ENCODE peak calls at places on chromosomes 16 and 17, in six cellular contexts. Y is left ventricle myocardium inferior, T is fibroblast of villous mesenchyme, C is BE2C, J is AG10803, Q is neural progenitor cell. O is an unnamed sample.

GRCh38 chr16:90004577-90004976 is 14.7 kb downstream of the DBNDD1 start:
- DNase-seq in C (no peak), J (no peak), Y (no peak), Q (no peak), T (no peak), O (no peak)

GRCh38 chr17:75757086-75757681 is 7.8 kb downstream of the GALK1 start:
- DNase-seq in J (no peak), T (no peak), Q (no peak), C (no peak), Y (no peak), O (no peak)

GRCh38 chr16:65116818-65117430 is 4.9 kb downstream of the CDH11 start:
- DNase-seq in Q (peak; percentile 33), J (peak; percentile 48), Y (no peak), T (peak; percentile 45), C (no peak), O (no peak)

GRCh38 chr16:68969338-68969737 is 126.0 kb downstream of the TANGO6 start:
- DNase-seq in Q (no peak), J (no peak), Y (no peak), T (no peak), C (no peak), O (no peak)

GRCh38 chr16:71367243-71367976 is 8.9 kb downstream of the CALB2 start:
- DNase-seq in J (peak; percentile 35), Y (no peak), T (peak; percentile 38), C (peak; percentile 86), Q (peak; percentile 89), O (no peak)

GRCh38 chr16:21033707-21034106 is 116.9 kb downstream of the DNAH3 start:
- DNase-seq in Q (no peak), J (peak; percentile 2), Y (peak; percentile 44), C (peak; percentile 31), T (no peak), O (no peak)

GRCh38 chr16:47599512-47599911 is 138.4 kb downstream of the PHKB start:
- DNase-seq in T (no peak), J (no peak), Y (no peak), C (no peak), Q (no peak), O (no peak)

GRCh38 chr16:28010671-28011070 is 52.8 kb downstream of the GSG1L start:
- DNase-seq in C (no peak), Y (no peak), Q (no peak), J (peak; percentile 36), T (no peak), O (no peak)

GRCh38 chr16:57805176-57805575 is 2.9 kb upstream of the KIFC3 start:
- DNase-seq in Q (no peak), C (no peak), Y (no peak), T (peak; percentile 37), J (no peak), O (no peak)

GRCh38 chr17:72457712-72458111 is 336.9 kb downstream of the SOX9 start:
- DNase-seq in J (no peak), Y (no peak), Q (no peak), T (no peak), C (peak; percentile 52), O (no peak)

GRCh38 chr16:85633888-85634287 is 20.8 kb downstream of the GSE1 start:
- DNase-seq in Q (no peak), C (no peak), J (no peak), T (no peak), Y (no peak), O (no peak)

GRCh38 chr16:53726625-53727024 is 22.7 kb downstream of the FTO start:
- DNase-seq in T (no peak), Y (no peak), J (no peak), Q (peak; percentile 40), C (peak; percentile 13), O (no peak)

GRCh38 chr16:72811188-72811720 is 236.7 kb downstream of the ZFHX3 start:
- DNase-seq in T (no peak), C (no peak), Q (no peak), Y (no peak), J (no peak), O (no peak)

GRCh38 chr17:57502696-57503307 is 242.3 kb downstream of the CCDC182 start:
- DNase-seq in T (no peak), Q (no peak), J (no peak), Y (no peak), C (peak; percentile 64), O (no peak)

GRCh38 chr17:77923135-77923534 is 35.4 kb upstream of the TNRC6C start:
- DNase-seq in J (no peak), Y (no peak), Q (peak; percentile 15), C (no peak), T (peak; percentile 58), O (no peak)

GRCh38 chr17:77924757-77925336 is 33.7 kb upstream of the TNRC6C start:
- DNase-seq in C (no peak), Q (peak; percentile 58), T (peak; percentile 14), Y (peak; percentile 56), J (peak; percentile 9), O (no peak)

GRCh38 chr17:77926967-77927366 is 31.5 kb upstream of the TNRC6C start:
- DNase-seq in Q (no peak), T (no peak), C (no peak), Y (no peak), J (no peak), O (no peak)

GRCh38 chr17:77926144-77926543 is 32.4 kb upstream of the TNRC6C start:
- DNase-seq in Q (no peak), Y (no peak), J (no peak), C (no peak), T (no peak), O (no peak)

DNA sequence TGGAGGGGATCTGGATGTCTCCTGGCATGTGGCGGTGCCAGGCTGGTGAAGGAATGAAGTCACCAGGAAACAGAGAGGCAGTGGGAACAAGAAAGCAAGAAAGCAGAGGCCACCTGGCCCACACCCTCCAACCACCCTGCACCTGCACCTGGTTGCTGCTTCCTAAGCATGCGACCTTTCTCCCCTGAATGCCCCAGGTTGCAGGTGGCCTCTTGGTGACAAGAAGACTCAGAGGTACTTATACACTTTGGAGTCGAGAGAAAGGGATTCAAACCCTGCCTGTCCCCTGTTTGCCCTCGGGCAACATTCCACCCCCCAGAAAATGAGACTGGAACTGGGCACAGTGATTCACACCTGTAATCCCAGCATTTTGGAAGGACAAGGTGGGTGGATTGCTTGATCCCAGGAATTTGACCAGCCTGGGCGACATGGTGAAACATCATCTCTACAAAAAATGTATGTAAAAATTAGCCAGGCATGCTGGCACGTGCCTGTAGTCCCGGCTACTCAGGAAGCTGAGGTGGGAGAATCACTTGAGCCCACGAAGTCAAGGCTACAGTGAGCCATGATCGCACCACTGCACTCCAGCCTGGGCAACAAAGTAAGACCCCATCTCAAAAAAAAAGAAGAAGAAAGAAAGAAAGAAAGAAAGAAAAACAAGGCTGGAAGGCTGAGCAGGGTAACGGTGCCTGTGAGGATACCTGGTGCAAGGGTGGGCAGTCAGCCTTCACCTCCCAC is 34.6 kb upstream of the TNRC6C start:
- DNase-seq in Q (no peak), C (no peak), J (no peak), Y (no peak), T (no peak), O (no peak)
- TF ChIP-seq CTCF in Q (no peak), C (no peak), J (no peak), Y (no peak), T (no peak), O (no peak)

GRCh38 chr17:21169496-21169895 is 42.7 kb downstream of the DHRS7B start:
- DNase-seq in Y (no peak), J (no peak), T (no peak), C (no peak), Q (no peak), O (no peak)
- H3K4me3 ChIP-seq in Y (no peak overlapping the region), J (no peak overlapping the region), T (no peak overlapping the region), C (no peak overlapping the region), Q (no peak overlapping the region), O (no peak overlapping the region)

GRCh38 chr17:1860978-1861377 is 31.2 kb downstream of the RPA1 start:
- DNase-seq in J (no peak), C (no peak), T (no peak), Q (no peak), Y (no peak), O (no peak)

GRCh38 chr17:1868090-1868489 is 38.3 kb downstream of the RPA1 start:
- DNase-seq in C (no peak), Q (no peak), J (no peak), Y (no peak), T (no peak), O (no peak)

GRCh38 chr17:1867307-1867706 is 37.5 kb downstream of the RPA1 start:
- DNase-seq in J (no peak), Q (no peak), Y (no peak), C (no peak), T (no peak), O (no peak)

GRCh38 chr17:1861391-1862010 is 31.7 kb downstream of the RPA1 start:
- DNase-seq in J (no peak), C (no peak), T (no peak), Y (peak; percentile 28), Q (no peak), O (no peak)

DNA sequence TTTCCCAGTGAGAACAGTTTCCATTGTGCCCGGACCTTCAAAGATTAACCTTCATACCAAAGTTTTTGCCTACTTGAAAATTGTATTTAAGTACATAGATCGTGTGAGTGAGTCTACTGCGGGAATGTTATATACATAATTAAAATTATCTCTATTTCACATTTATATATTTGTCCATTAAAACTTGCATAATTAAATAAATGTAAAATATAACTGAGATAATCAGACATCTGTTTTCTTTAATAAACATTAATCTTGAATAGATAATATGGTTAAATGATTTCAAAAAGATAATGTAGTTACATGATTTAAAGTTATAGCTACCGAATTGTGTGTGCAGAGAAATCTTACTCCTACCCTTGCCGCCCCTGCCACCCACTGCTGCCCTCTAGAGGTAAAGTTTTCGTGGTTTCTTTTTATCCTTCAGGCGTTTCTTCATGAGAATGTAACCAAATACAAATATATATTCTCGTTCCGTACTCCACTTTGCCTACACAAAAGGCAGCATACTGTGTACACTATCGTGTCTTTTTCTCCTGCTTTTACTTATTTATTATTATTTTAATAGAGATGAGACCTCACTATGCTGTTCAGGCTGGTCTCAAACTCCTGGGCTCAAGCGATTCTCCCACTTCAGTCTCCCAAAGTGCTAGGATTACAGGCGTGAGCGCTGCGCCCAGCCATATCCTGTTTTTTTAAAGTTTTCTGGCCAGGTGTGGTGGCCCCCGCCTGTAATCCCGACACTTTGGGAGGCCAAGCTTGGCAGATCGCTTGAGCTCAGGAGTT is 35.6 kb downstream of the RPA1 start:
- DNase-seq in Y (no peak), J (peak; percentile 43), T (peak; percentile 50), C (peak; percentile 28), Q (no peak), O (peak; percentile 4)
- TF ChIP-seq CTCF in Y (peak; percentile 71), J (peak; percentile 64), T (peak; percentile 69), C (peak; percentile 55), Q (peak; percentile 56), O (peak; percentile 61)

DNA sequence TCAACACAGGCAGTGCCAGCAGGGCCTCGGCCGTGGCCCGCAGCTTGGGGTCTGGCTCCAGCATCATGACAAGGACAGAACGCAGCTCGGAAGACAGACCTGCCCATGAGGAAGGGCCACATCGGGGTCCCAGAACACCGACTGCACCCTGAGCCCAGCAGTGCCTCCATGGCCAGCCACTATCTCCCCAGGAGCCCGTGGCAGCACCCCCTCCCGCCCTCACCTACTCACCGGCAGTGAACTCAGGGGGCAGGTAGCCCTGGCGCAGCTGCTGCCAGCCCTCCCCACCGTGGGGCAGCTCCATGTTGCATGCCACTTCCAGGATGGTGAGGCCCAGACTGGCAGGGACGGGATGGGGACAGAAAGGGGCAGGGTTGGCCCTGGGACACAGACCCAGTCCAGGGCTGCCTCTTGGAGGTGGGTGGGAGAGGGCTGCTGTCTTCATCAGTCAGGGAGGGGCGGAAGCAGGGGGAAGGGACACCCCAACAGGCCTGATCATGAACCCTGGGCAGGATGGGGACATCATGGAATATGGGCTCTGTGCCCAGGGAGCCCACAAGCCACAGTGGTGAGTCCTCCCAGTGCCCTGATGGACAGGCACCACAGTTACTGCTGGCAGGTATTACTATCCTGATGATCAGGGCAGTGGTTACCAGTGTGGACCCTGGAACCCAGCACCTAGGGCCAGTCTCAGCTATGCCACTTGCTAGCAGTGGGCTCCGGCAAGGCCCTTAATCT is 5.3 kb downstream of the PAQR4 start:
- DNase-seq in Q (no peak), C (no peak), J (no peak), Y (no peak), T (no peak), O (no peak)
- H3K4me3 ChIP-seq in Q (no peak overlapping the region), C (no peak overlapping the region), J (no peak overlapping the region), Y (no peak overlapping the region), T (no peak overlapping the region), O (no peak overlapping the region)

O was measured in HFF-Myc.